ENCODE peak calls at places on chromosomes 5 and 9, in five cellular contexts. U is omental fat pad; N is stimulated activated CD8-positive, alpha-beta memory T cell treated with anti-CD3 and anti-CD28 coated beads, Interleukin-15, amount 100 ng/mL, for 4 hours; L is NCI-H2081; O is pancreas. S is an unnamed sample.

GRCh38 chr9:124771867-124772621 is 933 bp upstream of the NR6A1 start:
- DNase-seq in O (peak), U (no peak), N (no peak), L (peak), S (peak)

GRCh38 chr5:56147679-56148230 is 85.4 kb downstream of the ANKRD55 start:
- DNase-seq in N (no peak), L (no peak), U (no peak), O (no peak), S (no peak)

GRCh38 chr5:179212870-179213269 is 132.4 kb downstream of the ADAMTS2 start:
- DNase-seq in L (no peak), N (no peak), O (no peak), U (no peak), S (no peak)

GRCh38 chr5:1177826-1178528 is 23.4 kb upstream of the SLC6A19 start:
- DNase-seq in U (no peak), O (peak), L (no peak), N (no peak), S (no peak)

GRCh38 chr9:113933188-113933587 is 57.1 kb downstream of the ZNF618 start:
- DNase-seq in U (no peak), O (no peak), L (no peak), N (no peak), S (no peak)

GRCh38 chr5:174324680-174325079 is 279.2 kb downstream of the NSG2 start:
- DNase-seq in N (no peak), O (no peak), U (no peak), L (no peak), S (no peak)

GRCh38 chr9:95167998-95168397 is 149.5 kb downstream of the FANCC start:
- DNase-seq in U (peak), O (no peak), N (no peak), L (peak), S (peak)

GRCh38 chr5:124755565-124755964 is 9.1 kb upstream of the ZNF608 start:
- DNase-seq in O (no peak), U (no peak), N (no peak), L (no peak), S (no peak)

GRCh38 chr5:171945066-171945465 is 61.4 kb downstream of the FBXW11 start:
- DNase-seq in O (no peak), N (no peak), L (no peak), U (no peak), S (no peak)

GRCh38 chr9:74872619-74873233 is 15.0 kb downstream of the TRPM6 start:
- DNase-seq in U (no peak), N (no peak), L (no peak), O (no peak), S (no peak)

GRCh38 chr9:68844623-68845612 is 139.9 kb downstream of the PIP5K1B start:
- DNase-seq in U (peak), O (no peak), L (peak), N (no peak), S (peak)

GRCh38 chr5:150409638-150410523 is 2.8 kb downstream of the CD74 start:
- DNase-seq in N (no peak), O (peak), U (peak), L (peak), S (peak)

GRCh38 chr5:143506881-143507552 is 103.5 kb upstream of the NR3C1 start:
- DNase-seq in L (no peak), N (no peak), U (no peak), O (peak), S (no peak)

GRCh38 chr5:174444791-174445190 is 279.6 kb upstream of the MSX2 start:
- DNase-seq in U (no peak), O (no peak), N (no peak), L (no peak), S (no peak)

GRCh38 chr5:43034591-43034968 is 5.5 kb downstream of the ANXA2R start:
- DNase-seq in N (no peak), O (no peak), L (no peak), U (no peak), S (no peak)

GRCh38 chr9:94952553-94953373 is 226.3 kb downstream of the AOPEP start:
- DNase-seq in L (no peak), U (no peak), N (no peak), O (no peak), S (no peak)

GRCh38 chr9:137055385-137056364 is 1.8 kb upstream of the ENTPD2 start:
- DNase-seq in L (peak), O (peak), U (no peak), N (no peak), S (no peak)

GRCh38 chr5:2895876-2896275 is 144.4 kb upstream of the IRX2 start:
- DNase-seq in U (no peak), N (no peak), O (no peak), L (no peak), S (no peak)

GRCh38 chr5:148910686-148911361 is 84.4 kb downstream of the ADRB2 start:
- DNase-seq in U (no peak), L (no peak), O (no peak), N (no peak), S (no peak)

S was measured in NCI-H146.